ENCODE peak calls at places on chromosome 7, in nine cellular contexts. One of them, this sample, is unnamed.

GRCh38 chr7:45292481-45292880 is 134.9 kb downstream of the RAMP3 start:
- DNase-seq in bronchial epithelial cell: no peak
- DNase-seq in GM06990: no peak
- DNase-seq in body of pancreas: no peak
- DNase-seq in esophagus squamous epithelium: no peak
- DNase-seq in heart left ventricle: peak; percentile 30
- DNase-seq in CD8-positive, alpha-beta memory T cell: no peak
- DNase-seq in A673: no peak
- DNase-seq in adrenal gland: no peak
- DNase-seq in this sample: no peak

GRCh38 chr7:141674702-141675101 is 27.3 kb downstream of the DENND11 start:
- DNase-seq in body of pancreas: no peak
- DNase-seq in GM06990: no peak
- DNase-seq in adrenal gland: no peak
- DNase-seq in esophagus squamous epithelium: no peak
- DNase-seq in heart left ventricle: no peak
- DNase-seq in bronchial epithelial cell: no peak
- DNase-seq in CD8-positive, alpha-beta memory T cell: no peak
- DNase-seq in A673: no peak
- DNase-seq in this sample: no peak

GRCh38 chr7:28091190-28091589 is 89.4 kb downstream of the JAZF1 start:
- DNase-seq in A673: no peak
- DNase-seq in adrenal gland: no peak
- DNase-seq in CD8-positive, alpha-beta memory T cell: no peak
- DNase-seq in heart left ventricle: no peak
- DNase-seq in body of pancreas: no peak
- DNase-seq in esophagus squamous epithelium: no peak
- DNase-seq in GM06990: no peak
- DNase-seq in bronchial epithelial cell: no peak
- DNase-seq in this sample: no peak

GRCh38 chr7:129163875-129164544 is 19.5 kb downstream of the TSPAN33 start:
- DNase-seq in bronchial epithelial cell: peak; percentile 55
- DNase-seq in A673: peak; percentile 61
- DNase-seq in esophagus squamous epithelium: no peak
- DNase-seq in GM06990: no peak
- DNase-seq in body of pancreas: no peak
- DNase-seq in CD8-positive, alpha-beta memory T cell: peak; percentile 34
- DNase-seq in adrenal gland: no peak
- DNase-seq in heart left ventricle: no peak
- DNase-seq in this sample: no peak

GRCh38 chr7:73623798-73624668 is at the start of gene MLXIPL:
- DNase-seq in CD8-positive, alpha-beta memory T cell: peak; percentile 38
- DNase-seq in adrenal gland: peak; percentile 88
- DNase-seq in bronchial epithelial cell: peak; percentile 51
- DNase-seq in heart left ventricle: peak; percentile 60
- DNase-seq in esophagus squamous epithelium: no peak
- DNase-seq in A673: peak; percentile 88
- DNase-seq in body of pancreas: peak; percentile 99
- DNase-seq in GM06990: peak; percentile 57
- DNase-seq in this sample: peak; percentile 94

GRCh38 chr7:141189231-141189630 is 115.4 kb downstream of the TMEM178B start:
- DNase-seq in esophagus squamous epithelium: no peak
- DNase-seq in adrenal gland: no peak
- DNase-seq in A673: no peak
- DNase-seq in GM06990: no peak
- DNase-seq in CD8-positive, alpha-beta memory T cell: no peak
- DNase-seq in bronchial epithelial cell: no peak
- DNase-seq in body of pancreas: no peak
- DNase-seq in heart left ventricle: no peak
- DNase-seq in this sample: no peak

GRCh38 chr7:124856299-124856888 is 73.2 kb downstream of the POT1 start:
- DNase-seq in esophagus squamous epithelium: no peak
- DNase-seq in GM06990: peak; percentile 23
- DNase-seq in body of pancreas: no peak
- DNase-seq in adrenal gland: no peak
- DNase-seq in CD8-positive, alpha-beta memory T cell: no peak
- DNase-seq in A673: peak; percentile 52
- DNase-seq in heart left ventricle: no peak
- DNase-seq in bronchial epithelial cell: peak; percentile 68
- DNase-seq in this sample: no peak

GRCh38 chr7:8154290-8154689 is 107.7 kb downstream of the ICA1 start:
- DNase-seq in adrenal gland: no peak
- DNase-seq in heart left ventricle: no peak
- DNase-seq in body of pancreas: no peak
- DNase-seq in A673: no peak
- DNase-seq in CD8-positive, alpha-beta memory T cell: no peak
- DNase-seq in GM06990: no peak
- DNase-seq in esophagus squamous epithelium: no peak
- DNase-seq in bronchial epithelial cell: no peak
- DNase-seq in this sample: no peak

GRCh38 chr7:121480566-121481335 is 84.6 kb upstream of the FAM3C start:
- DNase-seq in bronchial epithelial cell: no peak
- DNase-seq in body of pancreas: no peak
- DNase-seq in GM06990: no peak
- DNase-seq in esophagus squamous epithelium: no peak
- DNase-seq in heart left ventricle: no peak
- DNase-seq in CD8-positive, alpha-beta memory T cell: no peak
- DNase-seq in A673: no peak
- DNase-seq in adrenal gland: no peak
- DNase-seq in this sample: no peak

GRCh38 chr7:70380315-70381027 is 751.5 kb upstream of the GALNT17 start:
- DNase-seq in adrenal gland: no peak
- DNase-seq in body of pancreas: peak; percentile 7
- DNase-seq in esophagus squamous epithelium: no peak
- DNase-seq in bronchial epithelial cell: no peak
- DNase-seq in A673: no peak
- DNase-seq in GM06990: no peak
- DNase-seq in heart left ventricle: peak; percentile 51
- DNase-seq in CD8-positive, alpha-beta memory T cell: no peak
- DNase-seq in this sample: no peak

GRCh38 chr7:47836080-47836479 is 112.2 kb downstream of the PKD1L1 start:
- DNase-seq in CD8-positive, alpha-beta memory T cell: no peak
- DNase-seq in bronchial epithelial cell: no peak
- DNase-seq in A673: no peak
- DNase-seq in body of pancreas: no peak
- DNase-seq in GM06990: no peak
- DNase-seq in esophagus squamous epithelium: no peak
- DNase-seq in heart left ventricle: no peak
- DNase-seq in adrenal gland: no peak
- DNase-seq in this sample: no peak

GRCh38 chr7:17696422-17696821 is 243.9 kb downstream of the SNX13 start:
- DNase-seq in GM06990: no peak
- DNase-seq in body of pancreas: no peak
- DNase-seq in bronchial epithelial cell: peak; percentile 96
- DNase-seq in CD8-positive, alpha-beta memory T cell: no peak
- DNase-seq in esophagus squamous epithelium: no peak
- DNase-seq in heart left ventricle: peak; percentile 25
- DNase-seq in adrenal gland: no peak
- DNase-seq in A673: no peak
- DNase-seq in this sample: no peak

GRCh38 chr7:45087301-45088145 is 1.2 kb downstream of the NACAD start:
- DNase-seq in bronchial epithelial cell: no peak
- DNase-seq in body of pancreas: no peak
- DNase-seq in esophagus squamous epithelium: no peak
- DNase-seq in GM06990: no peak
- DNase-seq in CD8-positive, alpha-beta memory T cell: no peak
- DNase-seq in adrenal gland: no peak
- DNase-seq in A673: no peak
- DNase-seq in heart left ventricle: no peak
- DNase-seq in this sample: peak; percentile 47

GRCh38 chr7:75905785-75906604 is 9.0 kb upstream of the POR start:
- DNase-seq in body of pancreas: peak; percentile 48
- DNase-seq in A673: peak; percentile 20
- DNase-seq in bronchial epithelial cell: peak; percentile 81
- DNase-seq in adrenal gland: peak; percentile 88
- DNase-seq in heart left ventricle: peak; percentile 30
- DNase-seq in GM06990: peak; percentile 34
- DNase-seq in esophagus squamous epithelium: no peak
- DNase-seq in CD8-positive, alpha-beta memory T cell: no peak
- DNase-seq in this sample: peak; percentile 92

GRCh38 chr7:78770422-78771410 is 682.8 kb downstream of the MAGI2 start:
- DNase-seq in GM06990: no peak
- DNase-seq in A673: no peak
- DNase-seq in body of pancreas: no peak
- DNase-seq in heart left ventricle: no peak
- DNase-seq in CD8-positive, alpha-beta memory T cell: no peak
- DNase-seq in adrenal gland: no peak
- DNase-seq in esophagus squamous epithelium: no peak
- DNase-seq in bronchial epithelial cell: peak; percentile 26
- DNase-seq in this sample: no peak

GRCh38 chr7:157470699-157471098 is 133.9 kb downstream of the DNAJB6 start:
- DNase-seq in bronchial epithelial cell: no peak
- DNase-seq in heart left ventricle: no peak
- DNase-seq in adrenal gland: no peak
- DNase-seq in GM06990: no peak
- DNase-seq in body of pancreas: no peak
- DNase-seq in CD8-positive, alpha-beta memory T cell: no peak
- DNase-seq in A673: no peak
- DNase-seq in esophagus squamous epithelium: no peak
- DNase-seq in this sample: no peak

DNA sequence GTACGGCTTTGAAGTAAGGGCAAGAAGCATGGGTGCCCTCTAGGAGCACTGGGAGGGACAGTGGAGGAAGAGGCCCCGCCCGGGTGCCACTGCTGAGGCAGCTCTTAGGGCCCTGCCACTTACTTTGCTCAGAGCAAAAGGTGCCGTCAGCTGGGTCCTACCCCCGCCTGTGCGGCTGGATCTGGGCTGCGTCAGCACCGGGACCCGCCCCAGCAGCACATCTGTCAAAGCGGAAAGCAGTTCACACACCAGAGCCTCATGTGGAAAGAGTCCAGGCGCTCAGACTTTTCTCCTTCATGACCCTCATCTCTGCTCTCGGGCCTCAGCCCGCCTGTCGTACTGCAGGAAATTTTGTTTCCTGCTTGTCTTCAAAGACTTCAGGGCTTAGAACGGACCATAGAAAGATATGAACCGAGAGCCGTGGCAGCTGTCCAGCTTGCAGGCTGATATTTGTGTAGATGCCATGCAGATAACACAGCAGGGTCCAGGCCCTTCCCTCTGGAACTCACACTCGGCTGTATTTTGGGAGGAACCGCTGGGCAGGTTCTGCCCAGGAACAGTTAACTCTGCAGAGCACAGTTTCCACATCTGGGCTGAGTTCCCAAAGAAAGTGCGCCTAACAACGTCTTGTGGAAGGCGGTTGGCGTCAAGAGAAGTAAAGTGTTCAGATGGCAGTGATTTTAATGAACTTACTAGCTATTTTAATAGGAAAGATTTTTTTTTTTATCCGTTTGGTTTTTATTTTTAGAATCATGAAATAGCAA is 44.3 kb upstream of the PRKAR1B start:
- DNase-seq in bronchial epithelial cell: no peak
- DNase-seq in heart left ventricle: peak; percentile 86
- DNase-seq in A673: no peak
- DNase-seq in adrenal gland: peak; percentile 68
- DNase-seq in body of pancreas: peak; percentile 93
- DNase-seq in GM06990: no peak
- DNase-seq in CD8-positive, alpha-beta memory T cell: no peak
- DNase-seq in esophagus squamous epithelium: no peak
- DNase-seq in this sample: peak; percentile 95
- H3K36me3 ChIP-seq in bronchial epithelial cell: peaks cover 19% of the 10 kb centered on the region
- H3K36me3 ChIP-seq in heart left ventricle: peaks cover 2% of the 10 kb centered on the region
- H3K36me3 ChIP-seq in A673: peaks cover 31% of the 10 kb centered on the region
- H3K36me3 ChIP-seq in adrenal gland: no peaks in the 10 kb centered on the region
- H3K36me3 ChIP-seq in body of pancreas: peaks cover 2% of the 10 kb centered on the region
- H3K36me3 ChIP-seq in GM06990: peaks cover 6% of the 10 kb centered on the region
- H3K36me3 ChIP-seq in CD8-positive, alpha-beta memory T cell: no peaks in the 10 kb centered on the region
- H3K36me3 ChIP-seq in esophagus squamous epithelium: peaks cover 4% of the 10 kb centered on the region
- H3K36me3 ChIP-seq in this sample: peaks cover 11% of the 10 kb centered on the region

DNA sequence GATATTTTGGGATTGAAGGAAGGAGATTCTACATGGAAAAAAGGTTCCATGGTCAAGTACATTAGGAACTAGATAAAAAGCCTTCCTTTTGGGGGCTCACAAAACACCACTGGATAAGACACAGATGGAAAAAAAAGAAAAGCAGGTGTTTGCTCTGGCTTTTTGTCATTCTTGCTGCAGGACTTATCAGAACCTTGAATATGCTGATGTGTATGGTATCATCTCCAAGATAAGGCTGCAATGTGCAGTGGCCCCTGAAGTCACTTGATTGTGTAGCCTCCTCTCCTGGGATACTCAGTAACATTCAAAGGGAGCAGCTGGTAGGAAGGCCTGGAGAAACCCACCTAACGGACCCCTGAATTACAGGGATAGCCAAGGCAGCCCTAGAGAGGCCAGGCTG is 54.1 kb upstream of the CARD11 start:
- DNase-seq in heart left ventricle: no peak
- DNase-seq in esophagus squamous epithelium: no peak
- DNase-seq in bronchial epithelial cell: no peak
- DNase-seq in adrenal gland: no peak
- DNase-seq in CD8-positive, alpha-beta memory T cell: no peak
- DNase-seq in A673: no peak
- DNase-seq in body of pancreas: no peak
- DNase-seq in GM06990: no peak
- DNase-seq in this sample: no peak
- H3K36me3 ChIP-seq in heart left ventricle: no peaks in the 10 kb centered on the region
- H3K36me3 ChIP-seq in esophagus squamous epithelium: no peaks in the 10 kb centered on the region
- H3K36me3 ChIP-seq in bronchial epithelial cell: no peaks in the 10 kb centered on the region
- H3K36me3 ChIP-seq in adrenal gland: no peaks in the 10 kb centered on the region
- H3K36me3 ChIP-seq in CD8-positive, alpha-beta memory T cell: no peaks in the 10 kb centered on the region
- H3K36me3 ChIP-seq in A673: no peaks in the 10 kb centered on the region
- H3K36me3 ChIP-seq in body of pancreas: no peaks in the 10 kb centered on the region
- H3K36me3 ChIP-seq in GM06990: no peaks in the 10 kb centered on the region
- H3K36me3 ChIP-seq in this sample: no peaks in the 10 kb centered on the region

GRCh38 chr7:116678812-116679211 is 6.8 kb downstream of the MET start:
- DNase-seq in adrenal gland: no peak
- DNase-seq in body of pancreas: no peak
- DNase-seq in GM06990: no peak
- DNase-seq in CD8-positive, alpha-beta memory T cell: no peak
- DNase-seq in bronchial epithelial cell: no peak
- DNase-seq in heart left ventricle: no peak
- DNase-seq in esophagus squamous epithelium: no peak
- DNase-seq in A673: no peak
- DNase-seq in this sample: no peak
- H3K36me3 ChIP-seq in adrenal gland: no peaks in the 10 kb centered on the region
- H3K36me3 ChIP-seq in body of pancreas: no peaks in the 10 kb centered on the region
- H3K36me3 ChIP-seq in GM06990: no peaks in the 10 kb centered on the region
- H3K36me3 ChIP-seq in CD8-positive, alpha-beta memory T cell: no peaks in the 10 kb centered on the region
- H3K36me3 ChIP-seq in bronchial epithelial cell: peaks cover 1% of the 10 kb centered on the region
- H3K36me3 ChIP-seq in heart left ventricle: no peaks in the 10 kb centered on the region
- H3K36me3 ChIP-seq in esophagus squamous epithelium: no peaks in the 10 kb centered on the region
- H3K36me3 ChIP-seq in A673: no peaks in the 10 kb centered on the region
- H3K36me3 ChIP-seq in this sample: no peaks in the 10 kb centered on the region

DNA sequence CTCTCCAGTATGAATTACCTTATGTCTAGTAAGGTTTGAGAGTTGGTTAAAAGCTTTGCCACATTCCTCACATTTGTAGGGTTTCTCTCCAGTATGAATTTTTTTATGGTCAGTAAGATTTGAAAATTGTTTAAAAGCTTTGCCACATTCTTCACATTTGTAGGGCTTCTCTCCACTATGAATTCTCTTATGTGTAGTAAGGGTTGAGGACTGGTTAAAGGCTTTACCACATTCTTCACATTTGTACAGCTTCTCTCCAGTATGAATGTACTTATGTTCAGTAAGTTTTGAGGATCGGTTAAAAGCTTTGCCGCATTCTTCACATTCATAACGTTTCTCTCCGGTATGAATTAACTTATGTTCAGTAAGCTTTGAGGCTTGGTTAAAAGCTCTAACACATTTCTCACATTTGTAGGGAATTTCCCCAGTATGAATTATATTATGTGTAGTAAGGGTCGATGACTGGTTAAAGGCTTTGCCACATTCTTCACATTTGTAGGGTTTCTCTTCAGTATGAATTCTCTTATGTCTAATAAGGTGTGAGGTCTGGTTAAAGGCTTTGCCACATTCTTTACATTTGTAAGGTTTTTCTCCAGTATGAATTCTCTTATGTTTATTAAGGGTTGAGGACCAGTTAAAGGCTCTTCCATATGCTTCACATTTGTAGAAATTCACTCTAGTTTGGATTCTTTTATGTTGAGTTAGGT is 12.2 kb downstream of the ZNF117 start:
- DNase-seq in bronchial epithelial cell: no peak
- DNase-seq in body of pancreas: no peak
- DNase-seq in A673: no peak
- DNase-seq in CD8-positive, alpha-beta memory T cell: no peak
- DNase-seq in heart left ventricle: no peak
- DNase-seq in esophagus squamous epithelium: no peak
- DNase-seq in GM06990: no peak
- DNase-seq in adrenal gland: no peak
- DNase-seq in this sample: no peak
- H3K36me3 ChIP-seq in bronchial epithelial cell: peaks cover 3% of the 10 kb centered on the region
- H3K36me3 ChIP-seq in body of pancreas: peaks cover 13% of the 10 kb centered on the region
- H3K36me3 ChIP-seq in A673: peaks cover 34% of the 10 kb centered on the region
- H3K36me3 ChIP-seq in CD8-positive, alpha-beta memory T cell: no peaks in the 10 kb centered on the region
- H3K36me3 ChIP-seq in heart left ventricle: peaks cover 57% of the 10 kb centered on the region
- H3K36me3 ChIP-seq in esophagus squamous epithelium: peaks cover 4% of the 10 kb centered on the region
- H3K36me3 ChIP-seq in GM06990: peaks cover 3% of the 10 kb centered on the region
- H3K36me3 ChIP-seq in adrenal gland: no peaks in the 10 kb centered on the region
- H3K36me3 ChIP-seq in this sample: peaks cover 34% of the 10 kb centered on the region

This sample was measured in kidney.